ENCODE peak calls at places on chromosome 10, in six cellular contexts. U is fibroblast of lung, K is HFF-Myc, I is psoas muscle, R is endothelial cell, J is AG10803. M is an unnamed sample.
A peak's percentile ranks its signal among the peaks of the same experiment; 100 is the strongest.

GRCh38 chr10:77490915-77491314 is 146.7 kb downstream of the KCNMA1 start:
- DNase-seq in I (no peak), K (no peak), J (no peak), U (no peak), R (no peak), M (no peak)

GRCh38 chr10:119680668-119681070 is 29.5 kb downstream of the BAG3 start:
- DNase-seq in U (peak; percentile 37), R (no peak), I (peak; percentile 53), J (peak; percentile 23), K (no peak), M (no peak)

GRCh38 chr10:29067161-29067560 is 221.7 kb upstream of the LYZL1 start:
- DNase-seq in K (no peak), R (no peak), J (peak; percentile 38), U (no peak), I (no peak), M (no peak)

GRCh38 chr10:5944389-5945202 is 32.7 kb downstream of the IL15RA start:
- DNase-seq in I (peak; percentile 79), R (no peak), J (peak; percentile 100), U (peak; percentile 100), K (peak; percentile 99), M (peak; percentile 99)

GRCh38 chr10:102802920-102803534 is 34.2 kb downstream of the CYP17A1 start:
- DNase-seq in R (no peak), U (peak; percentile 81), J (peak; percentile 90), I (peak; percentile 49), K (peak; percentile 73), M (peak; percentile 92)

GRCh38 chr10:93462881-93463280 is 19.3 kb downstream of the MYOF start:
- DNase-seq in I (no peak), J (no peak), K (no peak), R (no peak), U (peak; percentile 46), M (peak; percentile 70)

GRCh38 chr10:53166325-53166724 is 393.7 kb upstream of the MBL2 start:
- DNase-seq in U (no peak), K (no peak), J (no peak), I (no peak), R (no peak), M (no peak)

GRCh38 chr10:132107211-132107946 is 41.6 kb downstream of the JAKMIP3 start:
- DNase-seq in U (no peak), R (no peak), K (no peak), J (no peak), I (no peak), M (no peak)

GRCh38 chr10:95287281-95287680 is 3.5 kb downstream of the PDLIM1 start:
- DNase-seq in I (no peak), K (no peak), R (no peak), U (no peak), J (peak; percentile 47), M (no peak)

GRCh38 chr10:124093076-124093773 is at the start of gene CHST15:
- DNase-seq in I (peak; percentile 58), U (peak; percentile 62), K (peak; percentile 3), R (peak; percentile 61), J (peak; percentile 4), M (peak; percentile 26)

GRCh38 chr10:96664563-96664962 is 55.8 kb downstream of the PIK3AP1 start:
- DNase-seq in I (no peak), U (no peak), J (no peak), K (no peak), R (peak; percentile 18), M (no peak)

GRCh38 chr10:75547391-75548298 is 116.2 kb downstream of the LRMDA start:
- DNase-seq in I (no peak), K (no peak), J (peak; percentile 97), U (peak; percentile 58), R (no peak), M (peak; percentile 40)

GRCh38 chr10:102726274-102726673 is 11.8 kb downstream of the SFXN2 start:
- DNase-seq in J (peak; percentile 53), R (no peak), U (no peak), I (peak; percentile 35), K (no peak), M (peak; percentile 40)

GRCh38 chr10:12704488-12704887 is 297.0 kb downstream of the CCDC3 start:
- DNase-seq in U (peak; percentile 27), I (no peak), K (no peak), J (no peak), R (no peak), M (no peak)

GRCh38 chr10:14674376-14675050 is 100.2 kb downstream of the FAM107B start:
- DNase-seq in R (no peak), K (no peak), I (no peak), J (no peak), U (no peak), M (no peak)

GRCh38 chr10:129695671-129696070 is 228.6 kb downstream of the MGMT start:
- DNase-seq in R (no peak), J (no peak), U (no peak), I (no peak), K (no peak), M (no peak)

GRCh38 chr10:91598211-91598981 is 34.5 kb downstream of the PPP1R3C start:
- DNase-seq in R (no peak), J (peak; percentile 88), U (peak; percentile 92), I (no peak), K (peak; percentile 76), M (peak; percentile 81)

GRCh38 chr10:102121739-102122372 is 1.7 kb upstream of the LDB1 start:
- DNase-seq in U (peak; percentile 58), K (no peak), J (peak; percentile 49), R (peak; percentile 59), I (no peak), M (peak; percentile 30)

GRCh38 chr10:91636892-91637291 is 4.0 kb upstream of the PPP1R3C start:
- DNase-seq in R (no peak), K (no peak), U (no peak), J (no peak), I (no peak), M (no peak)

GRCh38 chr10:73060173-73060572 is 36.5 kb downstream of the P4HA1 start:
- DNase-seq in U (no peak), I (no peak), J (no peak), R (no peak), K (no peak), M (no peak)

GRCh38 chr10:119207713-119208552 is 562 bp downstream of the GRK5 start:
- DNase-seq in R (peak; percentile 21), I (peak; percentile 47), K (no peak), J (peak; percentile 53), U (peak; percentile 69), M (peak; percentile 46)

GRCh38 chr10:46534828-46535524 is 21.5 kb downstream of the GPRIN2 start:
- DNase-seq in I (peak; percentile 4), J (no peak), U (no peak), K (no peak), R (no peak), M (no peak)

GRCh38 chr10:24008164-24009066 is 200.5 kb upstream of the KIAA1217 start:
- DNase-seq in I (no peak), K (peak; percentile 21), R (no peak), U (peak; percentile 9), J (peak; percentile 48), M (no peak)

GRCh38 chr10:77315511-77316129 is 322.0 kb downstream of the KCNMA1 start:
- DNase-seq in J (no peak), U (no peak), K (no peak), R (no peak), I (no peak), M (no peak)

DNA sequence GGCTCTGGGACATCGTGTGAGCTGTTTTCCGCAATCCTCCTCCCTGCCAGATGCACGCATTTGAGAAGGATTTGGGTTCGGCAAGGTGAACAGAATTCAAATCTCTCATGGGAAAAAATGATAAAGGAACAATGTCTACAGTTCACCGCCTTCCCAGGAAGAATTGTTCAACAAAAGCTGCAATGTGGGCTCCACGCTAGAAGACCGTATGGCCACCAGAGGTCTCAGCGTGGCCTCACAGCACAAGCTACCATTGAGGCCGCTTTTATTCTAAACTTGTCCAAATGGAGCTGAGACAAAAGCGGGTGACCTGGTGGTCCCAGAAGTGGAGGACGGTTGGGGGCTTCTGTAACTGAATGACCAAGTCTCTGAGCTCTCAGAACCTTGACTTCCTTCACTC is 733.1 kb downstream of the PARD3 start:
- DNase-seq in R (no peak), J (no peak), I (no peak), K (no peak), U (no peak), M (no peak)
- TF ChIP-seq CTCF in R (no peak), J (no peak), I (no peak), K (peak; percentile 16), U (no peak), M (peak; percentile 36)

DNA sequence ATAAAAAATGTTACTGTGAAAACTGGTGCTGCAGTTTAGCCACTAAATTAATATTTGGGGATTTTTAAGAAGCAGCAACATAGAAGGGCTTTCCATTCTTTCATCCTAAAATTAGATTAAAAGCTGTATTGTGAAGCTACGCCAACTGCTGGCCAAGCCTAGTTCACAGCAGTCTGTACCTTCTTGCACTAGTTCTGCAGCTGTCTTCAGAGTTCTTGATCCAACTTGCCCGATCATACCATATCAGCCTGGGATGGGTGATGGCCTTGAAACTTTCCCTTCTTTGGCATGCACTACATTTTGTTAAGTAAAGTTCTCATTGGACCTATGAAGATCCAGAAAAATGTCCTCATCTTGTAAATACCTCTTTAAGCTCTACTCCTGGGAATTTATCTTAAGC is 20.3 kb upstream of the PANK1 start:
- DNase-seq in U (no peak), J (no peak), K (no peak), I (no peak), R (no peak), M (no peak)
- TF ChIP-seq CTCF in U (peak; percentile 16), J (no peak), K (no peak), I (no peak), R (no peak), M (no peak)

GRCh38 chr10:4183761-4184261 is 398.8 kb upstream of the KLF6 start:
- DNase-seq in R (no peak), J (peak; percentile 83), U (peak; percentile 90), I (no peak), K (no peak), M (peak; percentile 14)
- TF ChIP-seq CTCF in R (no peak), J (peak; percentile 40), U (peak; percentile 24), I (no peak), K (no peak), M (no peak)

GRCh38 chr10:114458955-114459354 is 54.7 kb upstream of the AFAP1L2 start:
- DNase-seq in R (peak; percentile 60), J (peak; percentile 17), U (peak; percentile 42), K (no peak), I (peak; percentile 45), M (no peak)
- TF ChIP-seq CTCF in R (peak; percentile 60), J (peak; percentile 27), U (peak; percentile 45), K (peak; percentile 50), I (peak; percentile 42), M (peak; percentile 58)

M was measured in HFFc6.